ENCODE peak calls at places on chromosomes 16 and 17, in four cellular contexts. N, F, Y and V are unnamed samples.

GRCh38 chr17:63364944-63365343 is 81.2 kb downstream of the CYB561 start:
- DNase-seq in N (no peak), F (no peak), Y (no peak), V (no peak)

GRCh38 chr17:33200587-33200986 is 92.5 kb downstream of the ASIC2 start:
- DNase-seq in Y (no peak), F (no peak), N (no peak), V (no peak)

GRCh38 chr17:3796110-3796821 is 4.7 kb downstream of the ITGAE start:
- DNase-seq in F (no peak), N (no peak), Y (no peak), V (no peak)

GRCh38 chr17:80840011-80840410 is 151.6 kb upstream of the CHMP6 start:
- DNase-seq in Y (no peak), N (no peak), F (no peak), V (no peak)

GRCh38 chr16:59214455-59214854 is 480.3 kb upstream of the GOT2 start:
- DNase-seq in F (no peak), N (no peak), Y (no peak), V (no peak)

GRCh38 chr17:64739316-64740058 is 77.4 kb upstream of the SMURF2 start:
- DNase-seq in F (peak; percentile 27), N (no peak), Y (no peak), V (no peak)

GRCh38 chr17:49316889-49317288 is 45.2 kb downstream of the ZNF652 start:
- DNase-seq in N (no peak), F (no peak), Y (no peak), V (no peak)

GRCh38 chr17:14330492-14330920 is 29.6 kb downstream of the HS3ST3B1 start:
- DNase-seq in N (no peak), Y (no peak), F (no peak), V (no peak)

GRCh38 chr16:67370686-67371085 is 22.6 kb downstream of the TPPP3 start:
- DNase-seq in F (no peak), N (no peak), Y (no peak), V (no peak)

GRCh38 chr17:40827746-40828453 is 5.5 kb upstream of the KRT10 start:
- DNase-seq in N (no peak), Y (no peak), F (no peak), V (peak; percentile 48)

GRCh38 chr16:73067671-73068545 is 20.0 kb upstream of the ZFHX3 start:
- DNase-seq in F (no peak), Y (no peak), N (no peak), V (no peak)

GRCh38 chr17:50556803-50557202 is 3.7 kb upstream of the CACNA1G start:
- DNase-seq in F (no peak), N (no peak), Y (no peak), V (no peak)

GRCh38 chr16:964696-965395 is 5.9 kb downstream of the LMF1 start:
- DNase-seq in F (no peak), Y (no peak), N (no peak), V (no peak)

GRCh38 chr16:22711847-22712246 is 102.1 kb upstream of the HS3ST2 start:
- DNase-seq in F (no peak), N (no peak), Y (no peak), V (no peak)

GRCh38 chr16:69709456-69710084 is 16.8 kb downstream of the NQO1 start:
- DNase-seq in F (no peak), N (peak; percentile 64), Y (no peak), V (no peak)

GRCh38 chr17:55259684-55260111 is 5.1 kb upstream of the HLF start:
- DNase-seq in Y (peak; percentile 14), F (no peak), N (no peak), V (no peak)

GRCh38 chr16:69397821-69398521 is 12.2 kb upstream of the TERF2 start:
- DNase-seq in Y (no peak), N (peak; percentile 37), F (no peak), V (no peak)

GRCh38 chr16:11256657-11257130 is 690 bp upstream of the SOCS1 start:
- DNase-seq in N (peak; percentile 9), Y (no peak), F (no peak), V (no peak)

GRCh38 chr16:81401035-81401950 is 43.3 kb upstream of the CMIP start:
- DNase-seq in Y (no peak), F (peak; percentile 3), N (peak; percentile 73), V (peak; percentile 64)

GRCh38 chr17:5883775-5884665 is 186.2 kb upstream of the WSCD1 start:
- DNase-seq in F (no peak), Y (no peak), N (no peak), V (no peak)

GRCh38 chr16:51674615-51675014 is 523.5 kb upstream of the SALL1 start:
- DNase-seq in N (no peak), F (no peak), Y (no peak), V (no peak)

GRCh38 chr16:27642753-27643152 is 92.8 kb downstream of the KATNIP start:
- DNase-seq in Y (no peak), F (no peak), N (no peak), V (no peak)

GRCh38 chr17:49616546-49617205 is 41.0 kb downstream of the NXPH3 start:
- DNase-seq in F (no peak), N (no peak), Y (no peak), V (no peak)

GRCh38 chr17:20234266-20234665 is 225.1 kb downstream of the SPECC1 start:
- DNase-seq in Y (no peak), N (no peak), F (no peak), V (no peak)

GRCh38 chr16:52545544-52546262 is 1.2 kb downstream of the TOX3 start:
- DNase-seq in F (no peak), N (no peak), Y (no peak), V (no peak)

GRCh38 chr17:33261911-33262665 is 31.0 kb downstream of the ASIC2 start:
- DNase-seq in Y (no peak), N (no peak), F (no peak), V (no peak)

GRCh38 chr16:50861926-50862325 is 120.0 kb downstream of the CYLD start:
- DNase-seq in N (no peak), F (peak; percentile 23), Y (no peak), V (peak; percentile 14)

GRCh38 chr17:32929588-32929987 is 1.6 kb downstream of the TMEM98 start:
- DNase-seq in F (no peak), N (no peak), Y (no peak), V (no peak)

GRCh38 chr17:81403671-81404534 is 8.6 kb downstream of the BAHCC1 start:
- DNase-seq in F (no peak), N (no peak), Y (no peak), V (no peak)

GRCh38 chr16:51151435-51151950 is 423 bp upstream of the SALL1 start:
- DNase-seq in N (peak; percentile 69), Y (peak; percentile 92), F (no peak), V (peak; percentile 73)

GRCh38 chr17:60802377-60802776 is 124.7 kb downstream of the BCAS3 start:
- DNase-seq in N (no peak), F (no peak), Y (no peak), V (no peak)

GRCh38 chr17:17758443-17758842 is 77.2 kb downstream of the RAI1 start:
- DNase-seq in N (no peak), F (no peak), Y (no peak), V (no peak)

GRCh38 chr17:60134396-60135159 is 15.2 kb upstream of the CA4 start:
- DNase-seq in F (no peak), Y (no peak), N (peak; percentile 18), V (no peak)

GRCh38 chr17:41680426-41681040 is 8.2 kb upstream of the EIF1 start:
- DNase-seq in F (no peak), Y (no peak), N (no peak), V (no peak)

GRCh38 chr17:16440814-16441629 is 25.7 kb downstream of the TRPV2 start:
- DNase-seq in N (no peak), F (no peak), Y (no peak), V (no peak)

GRCh38 chr17:78032166-78032565 is 73.7 kb downstream of the TNRC6C start:
- DNase-seq in N (peak; percentile 19), F (no peak), Y (no peak), V (no peak)